ENCODE peak calls at places on chromosomes 1 and 21, in six cellular contexts. One of them, this sample, is unnamed.

GRCh38 chr1:156221986-156222692 is 9.3 kb downstream of the PMF1 start:
- DNase-seq in ovary: no peak
- DNase-seq in Caco-2: no peak
- DNase-seq in tibial nerve: no peak
- DNase-seq in lower lobe of right lung: no peak
- DNase-seq in suprapubic skin: no peak
- DNase-seq in this sample: no peak

GRCh38 chr1:50080904-50081586 is 27.7 kb upstream of the ELAVL4 start:
- DNase-seq in suprapubic skin: no peak
- DNase-seq in tibial nerve: no peak
- DNase-seq in lower lobe of right lung: no peak
- DNase-seq in Caco-2: peak; percentile 10
- DNase-seq in ovary: no peak
- DNase-seq in this sample: peak; percentile 10

GRCh38 chr1:151512326-151512725 is 1.1 kb downstream of the CGN start:
- DNase-seq in suprapubic skin: no peak
- DNase-seq in ovary: no peak
- DNase-seq in lower lobe of right lung: no peak
- DNase-seq in Caco-2: no peak
- DNase-seq in tibial nerve: no peak
- DNase-seq in this sample: peak; percentile 28

GRCh38 chr1:88371396-88371795 is 312.7 kb upstream of the PKN2 start:
- DNase-seq in lower lobe of right lung: no peak
- DNase-seq in ovary: no peak
- DNase-seq in tibial nerve: no peak
- DNase-seq in suprapubic skin: no peak
- DNase-seq in Caco-2: no peak
- DNase-seq in this sample: peak; percentile 1

GRCh38 chr1:92343061-92343460 is 44.2 kb downstream of the RPAP2 start:
- DNase-seq in Caco-2: no peak
- DNase-seq in ovary: no peak
- DNase-seq in tibial nerve: no peak
- DNase-seq in suprapubic skin: no peak
- DNase-seq in lower lobe of right lung: no peak
- DNase-seq in this sample: no peak

GRCh38 chr1:36086529-36087232 is 2.0 kb upstream of the ADPRS start:
- DNase-seq in lower lobe of right lung: no peak
- DNase-seq in ovary: no peak
- DNase-seq in tibial nerve: no peak
- DNase-seq in suprapubic skin: no peak
- DNase-seq in Caco-2: no peak
- DNase-seq in this sample: no peak

GRCh38 chr1:231162970-231163830 is 1.3 kb downstream of the TRIM67 start:
- DNase-seq in lower lobe of right lung: no peak
- DNase-seq in Caco-2: no peak
- DNase-seq in ovary: no peak
- DNase-seq in suprapubic skin: no peak
- DNase-seq in tibial nerve: no peak
- DNase-seq in this sample: no peak

GRCh38 chr1:25955553-25955952 is 42.3 kb downstream of the PAFAH2 start:
- DNase-seq in lower lobe of right lung: no peak
- DNase-seq in suprapubic skin: no peak
- DNase-seq in Caco-2: no peak
- DNase-seq in tibial nerve: no peak
- DNase-seq in ovary: no peak
- DNase-seq in this sample: no peak

GRCh38 chr1:226526801-226527595 is 21.6 kb upstream of the STUM start:
- DNase-seq in tibial nerve: no peak
- DNase-seq in lower lobe of right lung: no peak
- DNase-seq in ovary: peak; percentile 79
- DNase-seq in suprapubic skin: peak; percentile 54
- DNase-seq in Caco-2: peak; percentile 30
- DNase-seq in this sample: peak; percentile 49

GRCh38 chr1:2412773-2413494 is 570 bp upstream of the PEX10 start:
- DNase-seq in lower lobe of right lung: no peak
- DNase-seq in tibial nerve: no peak
- DNase-seq in suprapubic skin: peak; percentile 75
- DNase-seq in Caco-2: peak; percentile 32
- DNase-seq in ovary: no peak
- DNase-seq in this sample: no peak

GRCh38 chr21:38343691-38344090 is 86.9 kb downstream of the KCNJ15 start:
- DNase-seq in ovary: no peak
- DNase-seq in tibial nerve: no peak
- DNase-seq in suprapubic skin: no peak
- DNase-seq in lower lobe of right lung: peak; percentile 76
- DNase-seq in Caco-2: no peak
- DNase-seq in this sample: peak; percentile 77
- H3K4me3 ChIP-seq in ovary: no peak overlapping the region
- H3K4me3 ChIP-seq in tibial nerve: no peak overlapping the region
- H3K4me3 ChIP-seq in suprapubic skin: no peak overlapping the region
- H3K4me3 ChIP-seq in lower lobe of right lung: no peak overlapping the region
- H3K4me3 ChIP-seq in Caco-2: no peak overlapping the region
- H3K4me3 ChIP-seq in this sample: no peak overlapping the region

GRCh38 chr1:4830756-4831155 is 176.3 kb downstream of the AJAP1 start:
- DNase-seq in ovary: peak; percentile 27
- DNase-seq in tibial nerve: no peak
- DNase-seq in lower lobe of right lung: no peak
- DNase-seq in Caco-2: no peak
- DNase-seq in suprapubic skin: no peak
- DNase-seq in this sample: no peak

GRCh38 chr1:4820543-4820942 is 166.1 kb downstream of the AJAP1 start:
- DNase-seq in suprapubic skin: no peak
- DNase-seq in lower lobe of right lung: no peak
- DNase-seq in ovary: no peak
- DNase-seq in Caco-2: no peak
- DNase-seq in tibial nerve: no peak
- DNase-seq in this sample: no peak

GRCh38 chr1:4825841-4826450 is 171.5 kb downstream of the AJAP1 start:
- DNase-seq in ovary: no peak
- DNase-seq in lower lobe of right lung: no peak
- DNase-seq in tibial nerve: no peak
- DNase-seq in suprapubic skin: no peak
- DNase-seq in Caco-2: peak; percentile 8
- DNase-seq in this sample: peak; percentile 22
- TF ChIP-seq CTCF in ovary: no peak
- TF ChIP-seq CTCF in lower lobe of right lung: peak; percentile 23
- TF ChIP-seq CTCF in tibial nerve: peak; percentile 14
- TF ChIP-seq CTCF in suprapubic skin: no peak
- TF ChIP-seq CTCF in Caco-2: peak; percentile 40
- TF ChIP-seq CTCF in this sample: peak; percentile 41

GRCh38 chr1:5981009-5981380 is 11.2 kb downstream of the NPHP4 start:
- DNase-seq in Caco-2: no peak
- DNase-seq in lower lobe of right lung: peak; percentile 20
- DNase-seq in tibial nerve: no peak
- DNase-seq in ovary: no peak
- DNase-seq in suprapubic skin: no peak
- DNase-seq in this sample: no peak
- H3K36me3 ChIP-seq in Caco-2: no peaks in the 10 kb centered on the region
- H3K36me3 ChIP-seq in lower lobe of right lung: peaks cover 23% of the 10 kb centered on the region
- H3K36me3 ChIP-seq in tibial nerve: no peaks in the 10 kb centered on the region
- H3K36me3 ChIP-seq in ovary: no peaks in the 10 kb centered on the region
- H3K36me3 ChIP-seq in suprapubic skin: peaks cover 15% of the 10 kb centered on the region
- H3K36me3 ChIP-seq in this sample: no peaks in the 10 kb centered on the region

GRCh38 chr1:160520582-160520981 is 2.5 kb downstream of the SLAMF6 start:
- DNase-seq in suprapubic skin: no peak
- DNase-seq in ovary: no peak
- DNase-seq in tibial nerve: no peak
- DNase-seq in lower lobe of right lung: no peak
- DNase-seq in Caco-2: no peak
- DNase-seq in this sample: peak; percentile 35

GRCh38 chr1:160521554-160521953 is 1.5 kb downstream of the SLAMF6 start:
- DNase-seq in suprapubic skin: no peak
- DNase-seq in tibial nerve: no peak
- DNase-seq in ovary: no peak
- DNase-seq in lower lobe of right lung: no peak
- DNase-seq in Caco-2: no peak
- DNase-seq in this sample: no peak

GRCh38 chr1:160522622-160523345 is at the start of gene SLAMF6:
- DNase-seq in tibial nerve: no peak
- DNase-seq in lower lobe of right lung: no peak
- DNase-seq in ovary: no peak
- DNase-seq in suprapubic skin: no peak
- DNase-seq in Caco-2: no peak
- DNase-seq in this sample: no peak

GRCh38 chr1:160520999-160521398 is 2.1 kb downstream of the SLAMF6 start:
- DNase-seq in lower lobe of right lung: no peak
- DNase-seq in ovary: no peak
- DNase-seq in suprapubic skin: no peak
- DNase-seq in Caco-2: no peak
- DNase-seq in tibial nerve: no peak
- DNase-seq in this sample: no peak

DNA sequence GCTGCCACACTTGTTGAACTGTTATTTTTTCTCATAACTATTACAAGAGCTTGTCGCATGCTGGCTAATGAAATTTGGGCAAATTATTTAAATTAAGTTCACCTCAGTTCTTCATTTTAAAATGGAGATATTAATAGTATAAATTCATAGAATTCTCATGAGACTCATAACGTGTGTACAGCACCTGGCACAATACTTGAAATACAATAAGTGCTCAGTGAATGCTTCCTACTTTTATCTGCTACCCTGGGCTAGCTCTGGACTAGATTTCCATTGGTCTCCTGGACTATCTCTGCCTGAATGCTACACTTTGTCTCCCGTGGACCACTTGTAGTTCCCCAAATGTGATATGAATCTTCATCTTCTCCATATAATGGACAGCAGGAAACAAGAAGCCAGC is 919 bp downstream of the SLAMF6 start:
- DNase-seq in ovary: no peak
- DNase-seq in tibial nerve: no peak
- DNase-seq in lower lobe of right lung: no peak
- DNase-seq in Caco-2: no peak
- DNase-seq in suprapubic skin: no peak
- DNase-seq in this sample: no peak
- H3K4me3 ChIP-seq in ovary: no peak overlapping the region
- H3K4me3 ChIP-seq in tibial nerve: peak overlapping the region; percentile 41
- H3K4me3 ChIP-seq in lower lobe of right lung: peak overlapping the region; percentile 38
- H3K4me3 ChIP-seq in Caco-2: no peak overlapping the region
- H3K4me3 ChIP-seq in suprapubic skin: no peak overlapping the region
- H3K4me3 ChIP-seq in this sample: no peak overlapping the region

DNA sequence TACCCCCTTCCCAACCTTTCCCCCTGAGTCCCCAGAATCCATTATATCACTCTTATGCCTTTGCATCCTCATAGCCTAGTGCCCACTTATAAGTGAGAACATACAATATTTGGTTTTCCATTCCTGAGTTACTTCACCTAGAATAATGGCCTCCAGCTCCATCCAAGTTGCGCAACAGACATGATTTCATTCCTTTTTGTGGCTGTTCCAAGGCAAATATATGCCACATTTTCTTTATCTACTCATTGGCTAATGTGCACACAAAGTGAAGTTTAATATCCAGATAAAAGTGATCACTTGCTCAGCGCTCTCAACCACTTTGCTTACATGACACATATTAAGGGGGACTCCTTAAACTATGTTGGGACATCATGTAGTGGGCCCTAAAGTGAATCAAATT is 72.4 kb upstream of the TIAM1 start:
- DNase-seq in ovary: no peak
- DNase-seq in suprapubic skin: no peak
- DNase-seq in Caco-2: no peak
- DNase-seq in tibial nerve: no peak
- DNase-seq in lower lobe of right lung: no peak
- DNase-seq in this sample: peak; percentile 54
- TF ChIP-seq CTCF in ovary: no peak
- TF ChIP-seq CTCF in suprapubic skin: no peak
- TF ChIP-seq CTCF in Caco-2: no peak
- TF ChIP-seq CTCF in tibial nerve: no peak
- TF ChIP-seq CTCF in lower lobe of right lung: no peak
- TF ChIP-seq CTCF in this sample: no peak

GRCh38 chr21:42864286-42864685 is 15.1 kb downstream of the WDR4 start:
- DNase-seq in Caco-2: no peak
- DNase-seq in lower lobe of right lung: no peak
- DNase-seq in ovary: peak; percentile 23
- DNase-seq in suprapubic skin: no peak
- DNase-seq in tibial nerve: no peak
- DNase-seq in this sample: no peak
- H3K36me3 ChIP-seq in Caco-2: peaks cover 2% of the 10 kb centered on the region
- H3K36me3 ChIP-seq in lower lobe of right lung: peaks cover 65% of the 10 kb centered on the region
- H3K36me3 ChIP-seq in ovary: no peaks in the 10 kb centered on the region
- H3K36me3 ChIP-seq in suprapubic skin: peaks cover 64% of the 10 kb centered on the region
- H3K36me3 ChIP-seq in tibial nerve: peaks cover 10% of the 10 kb centered on the region
- H3K36me3 ChIP-seq in this sample: peaks cover 49% of the 10 kb centered on the region

GRCh38 chr1:108043712-108044111 is 78.7 kb upstream of the VAV3 start:
- DNase-seq in suprapubic skin: no peak
- DNase-seq in lower lobe of right lung: no peak
- DNase-seq in Caco-2: no peak
- DNase-seq in tibial nerve: no peak
- DNase-seq in ovary: no peak
- DNase-seq in this sample: no peak

GRCh38 chr1:108041360-108042143 is 76.6 kb upstream of the VAV3 start:
- DNase-seq in tibial nerve: no peak
- DNase-seq in suprapubic skin: no peak
- DNase-seq in Caco-2: no peak
- DNase-seq in lower lobe of right lung: no peak
- DNase-seq in ovary: no peak
- DNase-seq in this sample: no peak

GRCh38 chr1:108046021-108046420 is 81.0 kb upstream of the VAV3 start:
- DNase-seq in suprapubic skin: no peak
- DNase-seq in lower lobe of right lung: no peak
- DNase-seq in ovary: no peak
- DNase-seq in tibial nerve: no peak
- DNase-seq in Caco-2: peak; percentile 51
- DNase-seq in this sample: peak; percentile 52

GRCh38 chr1:108045370-108045950 is 80.5 kb upstream of the VAV3 start:
- DNase-seq in suprapubic skin: no peak
- DNase-seq in Caco-2: peak; percentile 15
- DNase-seq in lower lobe of right lung: no peak
- DNase-seq in ovary: no peak
- DNase-seq in tibial nerve: no peak
- DNase-seq in this sample: no peak

DNA sequence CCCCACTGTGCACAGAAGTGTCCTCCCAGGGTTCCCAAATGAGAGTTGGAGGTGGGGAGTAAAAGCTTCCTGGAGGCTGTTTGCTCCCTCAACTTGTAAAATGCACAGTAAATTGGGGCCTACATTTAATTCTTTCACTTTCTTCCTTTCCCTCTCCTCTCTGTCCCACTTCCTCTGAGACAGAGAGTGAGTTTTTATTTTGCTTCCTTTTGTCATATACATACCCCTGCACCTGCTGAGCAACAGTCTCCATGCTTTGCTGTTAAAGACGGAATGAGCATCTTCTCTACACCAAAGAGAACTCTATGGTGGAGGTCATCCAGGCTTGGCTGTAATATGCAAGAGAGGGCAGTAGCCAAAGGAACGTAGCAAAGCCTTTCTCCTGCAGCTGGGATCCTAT is 79.3 kb upstream of the VAV3 start:
- DNase-seq in lower lobe of right lung: no peak
- DNase-seq in Caco-2: no peak
- DNase-seq in tibial nerve: no peak
- DNase-seq in ovary: no peak
- DNase-seq in suprapubic skin: no peak
- DNase-seq in this sample: no peak
- H3K4me3 ChIP-seq in lower lobe of right lung: no peak overlapping the region
- H3K4me3 ChIP-seq in Caco-2: no peak overlapping the region
- H3K4me3 ChIP-seq in tibial nerve: no peak overlapping the region
- H3K4me3 ChIP-seq in ovary: no peak overlapping the region
- H3K4me3 ChIP-seq in suprapubic skin: no peak overlapping the region
- H3K4me3 ChIP-seq in this sample: no peak overlapping the region